ENCODE peak calls at places on chromosomes 5 and 9, in ten cellular contexts. B, W, A, R, J, G, X, Q, D and F are unnamed samples.

GRCh38 chr9:98917691-98918487 is 25.8 kb upstream of the COL15A1 start:
- DNase-seq in J (no peak), B (no peak), G (no peak), W (no peak), A (no peak), Q (no peak), R (no peak), D (no peak), X (no peak), F (no peak)

GRCh38 chr9:4588721-4589120 is 73.4 kb upstream of the PLPP6 start:
- DNase-seq in G (no peak), J (no peak), X (no peak), R (no peak), Q (no peak), B (no peak), W (no peak), A (no peak), D (no peak), F (no peak)

GRCh38 chr9:128159073-128159783 is 837 bp upstream of the BBLN start:
- DNase-seq in Q (peak), R (peak), W (peak), G (no peak), J (no peak), B (no peak), A (no peak), D (no peak), X (peak), F (peak)

GRCh38 chr5:18754201-18754600 is 1119.9 kb downstream of the TAF11L14 start:
- DNase-seq in R (no peak), W (no peak), X (no peak), Q (no peak), B (no peak), J (no peak), D (no peak), G (no peak), A (no peak), F (no peak)

GRCh38 chr5:148808864-148809642 is 17.4 kb upstream of the ADRB2 start:
- DNase-seq in X (no peak), Q (no peak), W (no peak), G (no peak), D (peak), R (no peak), J (no peak), B (no peak), A (no peak), F (no peak)

GRCh38 chr9:15729507-15729906 is 176.7 kb downstream of the CCDC171 start:
- DNase-seq in Q (no peak), G (no peak), W (no peak), R (no peak), D (no peak), B (no peak), A (no peak), J (no peak), X (no peak), F (no peak)

GRCh38 chr5:171269717-171270116 is 39.3 kb upstream of the TLX3 start:
- DNase-seq in A (peak), G (no peak), W (no peak), Q (no peak), D (no peak), X (no peak), R (no peak), B (no peak), J (no peak), F (no peak)

GRCh38 chr5:24401767-24402166 is 243.0 kb downstream of the CDH10 start:
- DNase-seq in R (no peak), B (no peak), X (no peak), D (no peak), W (no peak), J (peak), A (peak), G (no peak), Q (no peak), F (no peak)

GRCh38 chr5:145579336-145579735 is 255.8 kb downstream of the PRELID2 start:
- DNase-seq in W (no peak), R (no peak), A (no peak), Q (no peak), X (no peak), J (no peak), D (no peak), B (no peak), G (no peak), F (no peak)

GRCh38 chr9:134515026-134515821 is 126.4 kb upstream of the COL5A1 start:
- DNase-seq in R (no peak), A (peak), J (no peak), X (no peak), Q (no peak), D (no peak), B (no peak), W (no peak), G (no peak), F (no peak)

GRCh38 chr9:76463211-76463610 is 4.2 kb downstream of the GCNT1 start:
- DNase-seq in J (no peak), G (no peak), A (no peak), Q (no peak), W (no peak), D (no peak), R (no peak), X (no peak), B (no peak), F (no peak)

GRCh38 chr5:108531367-108532211 is 149.7 kb upstream of the FBXL17 start:
- DNase-seq in A (peak), J (peak), R (no peak), D (no peak), W (no peak), Q (no peak), B (no peak), G (no peak), X (no peak), F (no peak)

GRCh38 chr9:87888501-87888900 is 5.8 kb downstream of the SPATA31E1 start:
- DNase-seq in A (no peak), J (no peak), X (no peak), W (no peak), G (no peak), R (no peak), Q (no peak), D (no peak), B (no peak), F (no peak)

GRCh38 chr5:142819292-142819691 is 49.1 kb downstream of the ARHGAP26 start:
- DNase-seq in G (no peak), R (no peak), W (no peak), J (no peak), A (no peak), B (no peak), D (no peak), X (no peak), Q (no peak), F (no peak)

GRCh38 chr9:35907732-35908483 is 1.4 kb upstream of the SPAAR start:
- DNase-seq in X (no peak), B (no peak), R (no peak), J (peak), A (peak), Q (no peak), G (no peak), W (peak), D (peak), F (peak)

GRCh38 chr5:126982195-126982594 is 48.2 kb downstream of the MARCHF3 start:
- DNase-seq in Q (no peak), B (no peak), A (no peak), J (no peak), R (no peak), W (no peak), D (no peak), G (no peak), X (no peak), F (no peak)

GRCh38 chr5:138077064-138077696 is 6.7 kb upstream of the WNT8A start:
- DNase-seq in B (peak), Q (peak), G (peak), J (peak), W (peak), D (peak), R (peak), A (peak), X (peak), F (no peak)

GRCh38 chr9:110036286-110036685 is 171.7 kb downstream of the C9orf152 start:
- DNase-seq in R (no peak), W (no peak), B (no peak), Q (no peak), G (no peak), X (no peak), J (no peak), D (no peak), A (no peak), F (no peak)

GRCh38 chr5:142922223-142922952 is 152.2 kb downstream of the ARHGAP26 start:
- DNase-seq in B (peak), J (no peak), X (no peak), R (no peak), A (peak), G (no peak), W (peak), Q (no peak), D (no peak), F (no peak)

GRCh38 chr9:127309715-127310114 is 45.1 kb downstream of the GARNL3 start:
- DNase-seq in Q (no peak), X (no peak), R (no peak), J (no peak), D (no peak), W (no peak), A (no peak), G (no peak), B (no peak), F (no peak)